ENCODE peak calls at places on chromosome 1, in six cellular contexts. L is tibial nerve, H is GM12864, I is mucosa of descending colon, W is left ventricle myocardium inferior, P is astrocyte of the cerebellum. C is an unnamed sample.

GRCh38 chr1:154276797-154277196 is 4.4 kb downstream of the HAX1 start:
- DNase-seq in L (no peak), H (no peak), I (no peak), W (no peak), P (no peak), C (no peak)

GRCh38 chr1:230277201-230277771 is 148.8 kb downstream of the PGBD5 start:
- DNase-seq in L (no peak), H (no peak), I (no peak), W (no peak), P (no peak), C (no peak)

GRCh38 chr1:154419620-154420020 is 14.5 kb downstream of the IL6R start:
- DNase-seq in L (peak), H (no peak), I (peak), W (peak), P (peak), C (peak)

GRCh38 chr1:23544444-23545389 is 13.7 kb upstream of the E2F2 start:
- DNase-seq in L (peak), H (no peak), I (peak), W (peak), P (peak), C (peak)

GRCh38 chr1:155062702-155063411 is 683 bp upstream of the EFNA4 start:
- DNase-seq in L (no peak), H (no peak), I (peak), W (peak), P (no peak), C (no peak)

GRCh38 chr1:207364622-207365021 is 43.1 kb downstream of the CD55 start:
- DNase-seq in L (no peak), H (no peak), I (no peak), W (no peak), P (peak), C (no peak)

GRCh38 chr1:60863131-60863530 is 219.2 kb upstream of the NFIA start:
- DNase-seq in L (no peak), H (no peak), I (no peak), W (no peak), P (no peak), C (no peak)

GRCh38 chr1:208239518-208240381 is 4.4 kb downstream of the PLXNA2 start:
- DNase-seq in L (no peak), H (no peak), I (peak), W (no peak), P (no peak), C (no peak)

GRCh38 chr1:193183019-193183643 is 3.3 kb downstream of the B3GALT2 start:
- DNase-seq in L (no peak), H (peak), I (no peak), W (no peak), P (peak), C (peak)

GRCh38 chr1:3477241-3478109 is 23.0 kb downstream of the ARHGEF16 start:
- DNase-seq in L (no peak), H (no peak), I (no peak), W (no peak), P (no peak), C (no peak)

DNA sequence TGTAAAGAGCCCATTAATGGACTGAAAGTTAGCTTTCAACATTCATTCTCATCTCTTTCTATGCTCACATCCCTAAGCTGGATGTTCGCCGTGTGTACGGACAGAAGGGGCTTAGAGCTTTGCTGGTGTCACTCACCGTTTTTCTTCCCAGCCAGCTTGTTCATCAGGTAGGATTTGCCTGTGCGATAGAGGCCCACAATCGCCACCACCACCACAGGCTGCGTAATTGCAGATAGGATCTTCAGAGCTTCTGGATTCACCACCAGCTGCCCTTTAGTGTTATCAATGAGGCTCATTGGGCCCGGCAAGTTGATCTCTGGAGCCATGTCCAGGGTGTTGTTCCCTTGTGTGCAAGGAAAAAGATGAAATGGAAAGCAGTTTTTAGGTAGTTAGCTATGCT is 4.3 kb downstream of the GBP2 start:
- DNase-seq in L (no peak), H (no peak), I (no peak), W (no peak), P (no peak), C (no peak)
- TF ChIP-seq CTCF in L (no peak), H (no peak), I (no peak), W (no peak), P (no peak), C (no peak)

DNA sequence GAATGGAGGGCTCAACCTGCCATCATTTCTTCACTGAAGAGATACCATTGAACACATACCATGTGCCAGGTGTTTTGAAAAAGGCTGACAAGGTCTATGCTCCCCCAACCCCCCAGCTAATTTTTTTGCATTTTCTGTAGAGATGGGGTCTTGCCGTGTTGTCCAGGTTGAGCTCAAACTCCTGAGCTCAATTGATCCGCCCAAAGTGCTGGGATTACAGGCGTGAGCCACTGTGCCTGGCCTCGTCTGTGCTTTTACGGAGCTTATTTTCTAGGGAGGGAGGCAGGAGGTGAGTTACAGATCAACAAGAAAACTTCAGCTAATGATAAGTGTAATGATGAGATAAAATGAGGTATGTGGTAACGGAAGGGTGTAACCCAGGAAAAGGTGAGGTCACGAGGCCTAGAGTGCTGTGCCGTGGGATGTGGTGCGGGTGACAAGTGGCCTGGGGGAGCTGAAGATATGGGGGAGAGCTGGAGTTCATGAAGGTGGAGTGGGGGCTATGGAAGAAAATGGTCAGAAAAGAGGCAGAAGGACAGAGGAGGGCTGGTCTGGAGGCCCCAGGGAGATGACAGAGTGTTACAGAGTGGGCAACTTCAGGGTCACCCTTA is 28.2 kb downstream of the FAAH start:
- DNase-seq in L (no peak), H (no peak), I (no peak), W (no peak), P (no peak), C (no peak)
- TF ChIP-seq CTCF in L (no peak), H (no peak), I (no peak), W (no peak), P (no peak), C (no peak)

GRCh38 chr1:37458551-37458950 is 15.8 kb upstream of the ZC3H12A start:
- DNase-seq in L (no peak), H (no peak), I (no peak), W (no peak), P (no peak), C (no peak)
- TF ChIP-seq CTCF in L (no peak), H (no peak), I (no peak), W (no peak), P (no peak), C (no peak)

GRCh38 chr1:13829152-13829769 is 129.3 kb downstream of the PRDM2 start:
- DNase-seq in L (no peak), H (no peak), I (peak), W (no peak), P (no peak), C (no peak)
- TF ChIP-seq CTCF in L (no peak), H (no peak), I (no peak), W (no peak), P (no peak), C (no peak)

GRCh38 chr1:6030547-6031261 is 15.0 kb upstream of the KCNAB2 start:
- DNase-seq in L (no peak), H (no peak), I (no peak), W (no peak), P (no peak), C (no peak)
- TF ChIP-seq CTCF in L (no peak), H (no peak), I (no peak), W (no peak), P (no peak), C (no peak)

GRCh38 chr1:31689821-31690220 is 14.0 kb downstream of the COL16A1 start:
- DNase-seq in L (no peak), H (no peak), I (no peak), W (no peak), P (peak), C (peak)
- TF ChIP-seq CTCF in L (no peak), H (no peak), I (no peak), W (no peak), P (no peak), C (no peak)

DNA sequence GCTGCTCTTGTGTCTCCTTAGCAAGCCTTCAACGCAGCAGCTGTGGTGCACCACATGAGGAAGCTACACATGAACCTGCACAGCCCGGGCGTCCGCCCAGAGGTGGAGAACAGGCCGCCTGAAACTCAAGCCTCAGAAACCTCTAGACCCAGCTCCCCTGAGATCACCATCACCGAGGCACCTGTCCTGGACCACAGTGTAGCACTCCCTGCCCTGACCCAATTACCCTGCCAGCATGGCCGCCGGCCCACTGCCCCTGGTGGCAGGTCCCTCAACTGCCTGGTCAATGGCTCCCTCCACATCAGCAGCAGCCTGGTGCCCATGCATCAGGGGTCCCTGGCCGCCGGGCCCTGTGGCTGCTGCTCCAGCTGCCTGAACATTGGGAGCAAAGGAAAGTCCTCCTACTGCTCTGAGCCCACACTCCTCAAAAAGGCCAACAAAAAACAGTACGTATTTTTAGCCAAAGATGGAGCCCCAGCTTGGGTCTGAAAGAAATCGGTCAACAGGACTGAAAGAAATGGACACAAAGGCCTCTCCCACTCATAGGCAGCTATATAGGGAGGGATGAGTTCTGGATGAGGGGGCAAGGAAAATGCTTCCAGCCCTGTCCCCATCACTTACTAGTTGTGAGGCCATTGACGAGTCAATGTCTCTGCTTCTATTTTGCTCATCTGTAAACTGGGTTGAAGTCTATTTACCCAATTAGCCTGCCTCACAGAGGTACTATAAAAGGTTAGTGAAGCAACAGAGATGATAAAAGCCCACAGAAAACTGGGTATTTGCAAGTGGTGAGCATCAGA is 28.5 kb downstream of the CAMK1G start:
- DNase-seq in L (no peak), H (no peak), I (no peak), W (no peak), P (no peak), C (peak)
- TF ChIP-seq CTCF in L (no peak), H (peak), I (no peak), W (no peak), P (no peak), C (peak)

C was measured in MCF 10A.